ENCODE peak calls at places on chromosomes 13 and 19, in six cellular contexts. One of them, this sample, is unnamed.

GRCh38 chr13:89061821-89062220 is 1390.7 kb downstream of the SLITRK5 start:
- DNase-seq in OCI-LY7: no peak
- DNase-seq in adrenal gland: no peak
- DNase-seq in CD8-positive, alpha-beta T cell: no peak
- DNase-seq in RWPE1: no peak
- DNase-seq in gastrocnemius medialis: no peak
- DNase-seq in this sample: no peak

GRCh38 chr19:54245936-54246335 is 3.3 kb upstream of the LILRA6 start:
- DNase-seq in gastrocnemius medialis: no peak
- DNase-seq in adrenal gland: no peak
- DNase-seq in RWPE1: no peak
- DNase-seq in OCI-LY7: no peak
- DNase-seq in CD8-positive, alpha-beta T cell: no peak
- DNase-seq in this sample: no peak

GRCh38 chr13:51479199-51479523 is 26.3 kb upstream of the INTS6 start:
- DNase-seq in OCI-LY7: no peak
- DNase-seq in adrenal gland: no peak
- DNase-seq in RWPE1: peak; percentile 59
- DNase-seq in CD8-positive, alpha-beta T cell: no peak
- DNase-seq in gastrocnemius medialis: no peak
- DNase-seq in this sample: no peak

GRCh38 chr13:97757807-97758206 is 195.7 kb upstream of the IPO5 start:
- DNase-seq in OCI-LY7: no peak
- DNase-seq in adrenal gland: peak; percentile 26
- DNase-seq in RWPE1: no peak
- DNase-seq in CD8-positive, alpha-beta T cell: no peak
- DNase-seq in gastrocnemius medialis: no peak
- DNase-seq in this sample: no peak

GRCh38 chr19:39430675-39431593 is 4.8 kb downstream of the RPS16 start:
- DNase-seq in adrenal gland: peak; percentile 40
- DNase-seq in CD8-positive, alpha-beta T cell: peak; percentile 38
- DNase-seq in OCI-LY7: peak; percentile 34
- DNase-seq in gastrocnemius medialis: no peak
- DNase-seq in RWPE1: peak; percentile 83
- DNase-seq in this sample: no peak

GRCh38 chr13:109447667-109448066 is 338.7 kb downstream of the IRS2 start:
- DNase-seq in CD8-positive, alpha-beta T cell: no peak
- DNase-seq in OCI-LY7: no peak
- DNase-seq in RWPE1: no peak
- DNase-seq in gastrocnemius medialis: no peak
- DNase-seq in adrenal gland: no peak
- DNase-seq in this sample: no peak

GRCh38 chr13:50130686-50131051 is 115.4 kb downstream of the KCNRG start:
- DNase-seq in gastrocnemius medialis: no peak
- DNase-seq in CD8-positive, alpha-beta T cell: no peak
- DNase-seq in RWPE1: no peak
- DNase-seq in adrenal gland: peak; percentile 55
- DNase-seq in OCI-LY7: peak; percentile 51
- DNase-seq in this sample: no peak

GRCh38 chr19:10699650-10700335 is 1.4 kb upstream of the QTRT1 start:
- DNase-seq in adrenal gland: peak; percentile 79
- DNase-seq in RWPE1: peak; percentile 42
- DNase-seq in OCI-LY7: peak; percentile 85
- DNase-seq in gastrocnemius medialis: no peak
- DNase-seq in CD8-positive, alpha-beta T cell: peak; percentile 49
- DNase-seq in this sample: no peak

GRCh38 chr19:17220207-17220758 is 5.1 kb downstream of the USE1 start:
- DNase-seq in gastrocnemius medialis: no peak
- DNase-seq in RWPE1: peak; percentile 61
- DNase-seq in CD8-positive, alpha-beta T cell: no peak
- DNase-seq in OCI-LY7: no peak
- DNase-seq in adrenal gland: peak; percentile 85
- DNase-seq in this sample: peak; percentile 13

GRCh38 chr19:14395710-14396338 is 14.6 kb downstream of the ADGRE5 start:
- DNase-seq in RWPE1: no peak
- DNase-seq in adrenal gland: no peak
- DNase-seq in OCI-LY7: no peak
- DNase-seq in CD8-positive, alpha-beta T cell: no peak
- DNase-seq in gastrocnemius medialis: no peak
- DNase-seq in this sample: no peak

GRCh38 chr13:59823495-59823894 is 340.2 kb downstream of the DIAPH3 start:
- DNase-seq in OCI-LY7: no peak
- DNase-seq in gastrocnemius medialis: no peak
- DNase-seq in CD8-positive, alpha-beta T cell: no peak
- DNase-seq in adrenal gland: no peak
- DNase-seq in RWPE1: peak; percentile 4
- DNase-seq in this sample: no peak

GRCh38 chr19:17751103-17751911 is at the start of gene FCHO1:
- DNase-seq in adrenal gland: peak; percentile 38
- DNase-seq in CD8-positive, alpha-beta T cell: peak; percentile 73
- DNase-seq in RWPE1: no peak
- DNase-seq in gastrocnemius medialis: peak; percentile 18
- DNase-seq in OCI-LY7: peak; percentile 95
- DNase-seq in this sample: peak; percentile 14

GRCh38 chr19:40143612-40144011 is 47.6 kb upstream of the MAP3K10 start:
- DNase-seq in adrenal gland: no peak
- DNase-seq in RWPE1: no peak
- DNase-seq in CD8-positive, alpha-beta T cell: no peak
- DNase-seq in OCI-LY7: peak; percentile 89
- DNase-seq in gastrocnemius medialis: no peak
- DNase-seq in this sample: no peak

GRCh38 chr19:18170714-18171255 is 2.8 kb upstream of the IFI30 start:
- DNase-seq in OCI-LY7: peak; percentile 79
- DNase-seq in adrenal gland: peak; percentile 79
- DNase-seq in CD8-positive, alpha-beta T cell: no peak
- DNase-seq in gastrocnemius medialis: peak; percentile 38
- DNase-seq in RWPE1: no peak
- DNase-seq in this sample: no peak

GRCh38 chr13:78487707-78488106 is 115.6 kb downstream of the POU4F1 start:
- DNase-seq in adrenal gland: no peak
- DNase-seq in RWPE1: no peak
- DNase-seq in gastrocnemius medialis: no peak
- DNase-seq in OCI-LY7: no peak
- DNase-seq in CD8-positive, alpha-beta T cell: no peak
- DNase-seq in this sample: no peak

GRCh38 chr13:60326273-60326672 is 70.7 kb upstream of the TDRD3 start:
- DNase-seq in RWPE1: no peak
- DNase-seq in OCI-LY7: no peak
- DNase-seq in adrenal gland: no peak
- DNase-seq in gastrocnemius medialis: no peak
- DNase-seq in CD8-positive, alpha-beta T cell: no peak
- DNase-seq in this sample: no peak

GRCh38 chr13:94480672-94481145 is 1.2 kb upstream of the DCT start:
- DNase-seq in gastrocnemius medialis: peak; percentile 54
- DNase-seq in RWPE1: no peak
- DNase-seq in OCI-LY7: no peak
- DNase-seq in CD8-positive, alpha-beta T cell: no peak
- DNase-seq in adrenal gland: no peak
- DNase-seq in this sample: no peak

GRCh38 chr13:45229172-45229571 is 28.3 kb upstream of the KCTD4 start:
- DNase-seq in gastrocnemius medialis: no peak
- DNase-seq in adrenal gland: no peak
- DNase-seq in CD8-positive, alpha-beta T cell: no peak
- DNase-seq in RWPE1: no peak
- DNase-seq in OCI-LY7: no peak
- DNase-seq in this sample: no peak

GRCh38 chr13:27367570-27367969 is 56.8 kb upstream of the GTF3A start:
- DNase-seq in RWPE1: no peak
- DNase-seq in OCI-LY7: no peak
- DNase-seq in CD8-positive, alpha-beta T cell: no peak
- DNase-seq in gastrocnemius medialis: no peak
- DNase-seq in adrenal gland: no peak
- DNase-seq in this sample: no peak
- H3K27ac ChIP-seq in RWPE1: no peak overlapping the region
- H3K27ac ChIP-seq in OCI-LY7: no peak overlapping the region
- H3K27ac ChIP-seq in CD8-positive, alpha-beta T cell: no peak overlapping the region
- H3K27ac ChIP-seq in gastrocnemius medialis: no peak overlapping the region
- H3K27ac ChIP-seq in adrenal gland: no peak overlapping the region
- H3K27ac ChIP-seq in this sample: no peak overlapping the region

GRCh38 chr19:47267350-47267759 is 7.3 kb upstream of the INAFM1 start:
- DNase-seq in adrenal gland: no peak
- DNase-seq in gastrocnemius medialis: peak; percentile 72
- DNase-seq in OCI-LY7: no peak
- DNase-seq in RWPE1: no peak
- DNase-seq in CD8-positive, alpha-beta T cell: no peak
- DNase-seq in this sample: peak; percentile 46
- H3K27ac ChIP-seq in adrenal gland: no peak overlapping the region
- H3K27ac ChIP-seq in gastrocnemius medialis: peak overlapping the region; percentile 67
- H3K27ac ChIP-seq in OCI-LY7: no peak overlapping the region
- H3K27ac ChIP-seq in RWPE1: peak overlapping the region; percentile 54
- H3K27ac ChIP-seq in CD8-positive, alpha-beta T cell: no peak overlapping the region
- H3K27ac ChIP-seq in this sample: no peak overlapping the region

GRCh38 chr19:19463348-19464117 is 51.8 kb downstream of the TSSK6 start:
- DNase-seq in RWPE1: no peak
- DNase-seq in adrenal gland: peak; percentile 74
- DNase-seq in CD8-positive, alpha-beta T cell: no peak
- DNase-seq in gastrocnemius medialis: peak; percentile 66
- DNase-seq in OCI-LY7: no peak
- DNase-seq in this sample: no peak
- H3K27ac ChIP-seq in RWPE1: peak overlapping the region; percentile 74
- H3K27ac ChIP-seq in adrenal gland: no peak overlapping the region
- H3K27ac ChIP-seq in CD8-positive, alpha-beta T cell: no peak overlapping the region
- H3K27ac ChIP-seq in gastrocnemius medialis: peak overlapping the region; percentile 85
- H3K27ac ChIP-seq in OCI-LY7: no peak overlapping the region
- H3K27ac ChIP-seq in this sample: no peak overlapping the region

DNA sequence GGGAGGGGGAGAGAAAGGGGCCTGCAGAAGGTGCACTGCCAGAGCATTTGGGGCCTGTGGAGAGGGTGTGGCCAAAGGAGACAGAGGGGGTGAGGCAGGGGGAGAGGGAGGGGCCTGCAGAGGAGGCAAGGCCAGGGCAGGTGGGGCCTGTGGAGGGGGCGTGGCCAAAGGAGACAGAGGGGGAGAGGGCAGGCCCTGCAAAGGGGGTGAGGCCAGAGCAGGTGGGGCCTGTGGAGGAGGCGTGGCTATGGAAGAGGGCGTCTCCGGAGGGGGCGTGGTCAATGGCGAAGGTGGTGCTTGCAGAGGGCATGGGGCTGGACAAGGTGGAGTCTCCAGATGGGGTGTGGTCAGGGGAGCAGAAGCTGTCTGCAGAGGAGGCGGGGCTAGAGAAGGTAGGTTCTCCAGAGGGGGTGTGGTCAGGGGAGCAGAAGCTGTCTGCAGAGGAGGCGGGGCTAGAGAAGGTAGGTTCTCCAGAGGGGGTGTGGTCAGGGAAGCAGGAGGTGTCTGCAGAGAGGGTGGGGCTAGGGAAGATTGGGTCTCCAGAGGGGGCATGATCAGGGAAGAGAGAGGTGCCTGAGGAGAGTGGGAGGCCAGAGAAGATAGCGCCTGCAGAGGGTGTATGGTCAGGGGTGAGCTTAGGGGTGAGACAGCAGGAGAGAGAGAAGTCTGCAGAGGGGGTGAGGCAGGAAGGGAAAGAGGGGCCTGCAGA is 3.5 kb downstream of the PRR36 start:
- DNase-seq in CD8-positive, alpha-beta T cell: peak; percentile 28
- DNase-seq in RWPE1: peak; percentile 77
- DNase-seq in adrenal gland: peak; percentile 96
- DNase-seq in gastrocnemius medialis: peak; percentile 18
- DNase-seq in OCI-LY7: peak; percentile 94
- DNase-seq in this sample: peak; percentile 64
- H3K27ac ChIP-seq in CD8-positive, alpha-beta T cell: no peak overlapping the region
- H3K27ac ChIP-seq in RWPE1: peak overlapping the region; percentile 89
- H3K27ac ChIP-seq in adrenal gland: no peak overlapping the region
- H3K27ac ChIP-seq in gastrocnemius medialis: no peak overlapping the region
- H3K27ac ChIP-seq in OCI-LY7: peak overlapping the region; percentile 39
- H3K27ac ChIP-seq in this sample: no peak overlapping the region

GRCh38 chr19:43775299-43775890 is 5.4 kb downstream of the KCNN4 start:
- DNase-seq in adrenal gland: no peak
- DNase-seq in RWPE1: no peak
- DNase-seq in CD8-positive, alpha-beta T cell: no peak
- DNase-seq in gastrocnemius medialis: no peak
- DNase-seq in OCI-LY7: no peak
- DNase-seq in this sample: no peak
- H3K27ac ChIP-seq in adrenal gland: no peak overlapping the region
- H3K27ac ChIP-seq in RWPE1: peak overlapping the region; percentile 96
- H3K27ac ChIP-seq in CD8-positive, alpha-beta T cell: no peak overlapping the region
- H3K27ac ChIP-seq in gastrocnemius medialis: no peak overlapping the region
- H3K27ac ChIP-seq in OCI-LY7: peak overlapping the region; percentile 91
- H3K27ac ChIP-seq in this sample: no peak overlapping the region

GRCh38 chr13:43464578-43465264 is 322.1 kb downstream of the ENOX1 start:
- DNase-seq in CD8-positive, alpha-beta T cell: no peak
- DNase-seq in RWPE1: no peak
- DNase-seq in adrenal gland: no peak
- DNase-seq in gastrocnemius medialis: peak; percentile 19
- DNase-seq in OCI-LY7: no peak
- DNase-seq in this sample: no peak
- H3K27ac ChIP-seq in CD8-positive, alpha-beta T cell: no peak overlapping the region
- H3K27ac ChIP-seq in RWPE1: no peak overlapping the region
- H3K27ac ChIP-seq in adrenal gland: no peak overlapping the region
- H3K27ac ChIP-seq in gastrocnemius medialis: peak overlapping the region; percentile 62
- H3K27ac ChIP-seq in OCI-LY7: no peak overlapping the region
- H3K27ac ChIP-seq in this sample: no peak overlapping the region

This sample was measured in caudate nucleus.